ENCODE peak calls at places on chromosomes 3 and 15, in six cellular contexts. E, M, V, B, P and Y are unnamed samples.

GRCh38 chr15:63599401-63600000 is 2.3 kb downstream of the FBXL22 start:
- DNase-seq in E (no peak), B (no peak), M (peak), V (peak), P (no peak), Y (peak)

GRCh38 chr3:42216820-42217416 is 49.1 kb downstream of the CCK start:
- DNase-seq in P (no peak), V (no peak), M (no peak), E (peak), B (peak), Y (no peak)

GRCh38 chr3:142968319-142968718 is 4.8 kb upstream of the PAQR9 start:
- DNase-seq in B (no peak), P (no peak), V (no peak), M (no peak), E (no peak), Y (no peak)

GRCh38 chr3:152620395-152620794 is 214.5 kb upstream of the P2RY1 start:
- DNase-seq in M (no peak), V (no peak), P (no peak), B (no peak), E (no peak), Y (no peak)

GRCh38 chr3:186520436-186520835 is 23.7 kb downstream of the CRYGS start:
- DNase-seq in B (no peak), M (no peak), P (no peak), V (no peak), E (no peak), Y (no peak)

GRCh38 chr3:144358191-144358590 is 386.6 kb downstream of the DIPK2A start:
- DNase-seq in M (no peak), P (no peak), B (no peak), E (no peak), V (no peak), Y (no peak)

GRCh38 chr3:192063570-192063969 is 602.6 kb downstream of the PYDC2 start:
- DNase-seq in B (no peak), E (no peak), P (peak), M (no peak), V (no peak), Y (no peak)

GRCh38 chr15:100124936-100125626 is 216.7 kb downstream of the ADAMTS17 start:
- DNase-seq in B (no peak), P (no peak), M (no peak), E (no peak), V (no peak), Y (no peak)

GRCh38 chr3:69116162-69116561 is 6.2 kb downstream of the LMOD3 start:
- DNase-seq in B (no peak), V (no peak), M (no peak), E (no peak), P (no peak), Y (no peak)
- H3K27ac ChIP-seq in B (no peak), V (no peak), M (no peak), E (no peak), P (no peak), Y (no peak)

DNA sequence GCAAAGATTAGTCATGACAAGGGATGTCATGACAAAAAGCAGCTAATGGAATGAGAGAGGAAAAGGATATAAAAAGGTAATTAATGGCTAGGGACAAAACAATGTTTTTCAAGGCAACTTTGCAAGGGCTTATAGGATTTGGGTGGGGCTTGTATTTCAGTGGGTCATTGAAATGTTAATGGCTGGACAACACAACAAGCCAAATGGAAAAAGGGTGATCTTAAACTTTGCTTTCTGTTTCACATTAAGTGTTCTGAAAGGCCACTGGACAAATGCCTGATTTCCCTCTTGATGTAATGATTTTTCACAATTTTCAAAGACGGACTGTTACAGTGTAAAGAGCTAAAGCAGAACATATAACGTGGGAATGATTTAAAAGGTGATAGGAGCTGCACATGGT is 345.0 kb downstream of the TUSC7 start:
- DNase-seq in M (no peak), E (no peak), V (no peak), P (no peak), B (no peak), Y (no peak)
- TF ChIP-seq CTCF in M (no peak), E (no peak), V (no peak), P (no peak), B (no peak), Y (no peak)

GRCh38 chr3:53513556-53514190 is 19.3 kb downstream of the CACNA1D start:
- DNase-seq in V (no peak), B (no peak), M (no peak), P (no peak), E (no peak), Y (no peak)

GRCh38 chr3:53516339-53516738 is 21.9 kb downstream of the CACNA1D start:
- DNase-seq in E (no peak), V (no peak), P (no peak), B (no peak), M (no peak), Y (no peak)

GRCh38 chr3:53523346-53523745 is 28.9 kb downstream of the CACNA1D start:
- DNase-seq in B (no peak), M (no peak), V (no peak), E (no peak), P (no peak), Y (no peak)

GRCh38 chr3:53518495-53518981 is 24.1 kb downstream of the CACNA1D start:
- DNase-seq in M (peak), E (no peak), B (no peak), V (no peak), P (no peak), Y (peak)

DNA sequence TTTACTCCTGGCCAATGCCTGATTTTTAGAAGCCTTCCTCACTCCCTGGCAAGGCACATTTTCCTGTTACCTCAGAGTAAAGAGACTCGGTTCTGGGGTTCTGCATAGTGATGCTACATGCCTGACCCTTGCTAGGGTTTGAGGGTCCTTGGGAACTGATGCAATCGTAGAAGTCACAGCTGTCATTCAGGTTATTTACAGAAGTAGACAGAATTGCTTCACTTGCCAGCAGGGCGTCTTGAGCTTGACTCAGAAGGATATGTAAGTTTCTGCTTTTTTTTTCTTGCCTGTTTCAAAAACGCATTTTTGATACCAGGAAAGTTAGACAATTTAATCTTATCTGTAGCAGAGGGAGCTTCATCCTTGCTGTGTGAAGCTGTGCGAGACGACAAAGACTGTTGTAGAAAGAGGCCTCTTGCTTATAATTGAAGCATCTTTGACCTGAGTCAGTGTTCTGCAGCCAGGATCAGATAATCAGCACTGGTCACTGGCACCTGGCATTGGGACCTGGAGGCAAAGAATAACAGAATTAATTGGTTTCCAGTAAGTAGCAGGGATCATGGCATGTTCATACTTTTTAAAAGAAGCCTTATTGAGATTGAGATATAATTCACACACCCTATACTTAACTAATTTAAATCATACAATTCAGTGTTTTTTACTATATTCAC is 24.8 kb downstream of the CACNA1D start:
- DNase-seq in M (no peak), V (no peak), P (no peak), B (no peak), E (no peak), Y (peak)
- H3K27ac ChIP-seq in M (peak), V (no peak), P (no peak), B (no peak), E (no peak), Y (no peak)

GRCh38 chr15:58573270-58573669 is 141.5 kb downstream of the LIPC start:
- DNase-seq in V (no peak), M (no peak), E (no peak), B (no peak), P (no peak), Y (no peak)

GRCh38 chr15:58572521-58572920 is 140.7 kb downstream of the LIPC start:
- DNase-seq in P (no peak), E (no peak), B (no peak), M (no peak), V (no peak), Y (no peak)

GRCh38 chr15:58574612-58575011 is 142.8 kb downstream of the LIPC start:
- DNase-seq in M (no peak), B (no peak), V (no peak), P (no peak), E (no peak), Y (peak)

GRCh38 chr15:58576657-58577056 is 144.9 kb downstream of the LIPC start:
- DNase-seq in V (no peak), B (no peak), P (no peak), E (no peak), M (no peak), Y (no peak)

GRCh38 chr15:58575045-58575786 is 143.4 kb downstream of the LIPC start:
- DNase-seq in M (no peak), E (no peak), V (no peak), P (no peak), B (no peak), Y (no peak)
- TF ChIP-seq CTCF in M (no peak), E (no peak), V (no peak), P (no peak), B (no peak), Y (no peak)

GRCh38 chr15:74627766-74628165 is 12.1 kb downstream of the CLK3 start:
- DNase-seq in P (no peak), E (no peak), M (no peak), V (no peak), B (no peak), Y (no peak)
- H3K27ac ChIP-seq in P (peak), E (no peak), M (no peak), V (no peak), B (no peak), Y (no peak)

DNA sequence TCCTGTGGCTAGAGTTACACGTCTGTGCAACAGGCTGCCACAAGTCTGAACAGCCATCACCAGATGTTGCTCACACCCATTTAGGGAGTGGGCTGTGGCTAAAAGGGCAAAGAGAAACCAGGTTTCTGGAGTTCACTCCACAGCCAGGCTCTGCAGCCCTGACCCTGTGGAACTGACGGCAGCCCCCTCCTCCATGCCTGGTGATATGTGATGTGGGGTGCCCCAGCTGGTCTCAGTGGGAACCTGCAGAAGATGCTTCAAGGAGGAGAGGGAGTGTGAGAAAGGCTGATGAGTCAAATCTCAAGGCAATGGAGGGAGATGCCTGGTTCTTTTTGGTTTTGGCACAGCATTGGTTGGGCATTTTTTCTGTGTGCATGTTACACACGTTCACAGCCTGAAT is 130.6 kb downstream of the TPRA1 start:
- DNase-seq in B (no peak), V (no peak), E (no peak), P (no peak), M (no peak), Y (no peak)
- TF ChIP-seq CTCF in B (no peak), V (no peak), E (no peak), P (no peak), M (no peak), Y (no peak)

GRCh38 chr15:88638626-88639372 is at the start of gene ISG20:
- DNase-seq in V (peak), E (peak), B (peak), P (peak), M (peak), Y (peak)

GRCh38 chr15:88637841-88638625 is 783 bp upstream of the ISG20 start:
- DNase-seq in V (no peak), P (no peak), B (no peak), M (no peak), E (no peak), Y (no peak)

GRCh38 chr15:88636039-88636438 is 2.8 kb upstream of the ISG20 start:
- DNase-seq in M (no peak), V (no peak), E (peak), P (no peak), B (no peak), Y (no peak)

GRCh38 chr15:88636654-88637053 is 2.2 kb upstream of the ISG20 start:
- DNase-seq in V (no peak), E (no peak), P (no peak), M (no peak), B (no peak), Y (no peak)

DNA sequence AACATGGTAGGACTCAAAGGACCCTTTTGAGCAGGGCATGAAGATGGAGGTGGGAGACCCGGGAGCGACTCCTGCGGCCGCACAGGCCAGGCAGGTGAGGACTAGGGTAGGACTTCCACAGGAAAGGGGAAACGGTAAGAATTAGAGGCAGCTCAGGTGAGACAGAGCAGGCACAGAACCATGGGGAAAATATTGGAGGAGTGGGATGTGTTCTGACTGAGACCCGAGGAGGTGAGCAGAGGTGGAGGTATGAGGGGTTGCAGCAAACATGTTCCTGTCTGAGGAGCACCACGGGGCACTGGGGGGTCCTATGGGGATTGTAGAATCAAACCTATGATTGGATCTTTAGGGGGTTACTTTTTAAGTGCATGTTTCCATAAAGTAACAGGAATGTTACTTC is 1.4 kb upstream of the ISG20 start:
- DNase-seq in M (no peak), V (no peak), P (no peak), B (no peak), E (no peak), Y (no peak)
- H3K27ac ChIP-seq in M (peak), V (no peak), P (peak), B (peak), E (peak), Y (no peak)

GRCh38 chr15:59104602-59104911 is 389 bp upstream of the CCNB2 start:
- DNase-seq in M (no peak), V (no peak), P (no peak), B (no peak), E (no peak), Y (no peak)

GRCh38 chr15:59111267-59111666 is 6.3 kb downstream of the CCNB2 start:
- DNase-seq in B (no peak), V (no peak), M (no peak), P (no peak), E (no peak), Y (no peak)

GRCh38 chr15:59104912-59105732 is at the start of gene CCNB2:
- DNase-seq in V (peak), M (peak), B (peak), P (peak), E (peak), Y (peak)

DNA sequence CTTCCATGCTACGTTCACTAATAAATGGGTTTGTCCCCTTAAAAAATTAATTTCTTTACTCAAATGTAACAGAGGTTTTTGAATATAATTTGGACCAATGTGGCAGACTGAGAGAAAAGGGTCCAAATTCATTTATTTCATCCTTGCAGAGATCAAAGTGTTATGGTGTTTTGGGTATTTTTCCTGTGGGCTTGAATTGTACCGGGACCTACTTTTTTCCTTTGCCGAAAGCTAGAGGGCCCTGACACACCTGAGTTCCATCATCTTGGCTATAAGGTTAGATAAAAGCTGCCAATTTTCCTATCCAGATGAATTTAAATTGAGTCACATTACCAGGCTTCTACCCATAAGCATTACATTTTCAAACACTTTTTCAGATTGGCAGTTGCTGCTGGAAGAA is 893 bp downstream of the CCNB2 start:
- DNase-seq in V (no peak), E (no peak), M (no peak), B (no peak), P (no peak), Y (no peak)
- TF ChIP-seq CTCF in V (no peak), E (no peak), M (no peak), B (peak), P (peak), Y (no peak)

GRCh38 chr3:188303823-188304222 is 149.9 kb downstream of the LPP start:
- DNase-seq in M (no peak), V (no peak), B (no peak), E (no peak), P (no peak), Y (no peak)

GRCh38 chr3:188305220-188305619 is 151.3 kb downstream of the LPP start:
- DNase-seq in V (no peak), E (no peak), P (no peak), M (no peak), B (no peak), Y (no peak)

GRCh38 chr3:188303286-188303799 is 149.4 kb downstream of the LPP start:
- DNase-seq in E (no peak), B (no peak), M (no peak), V (no peak), P (no peak), Y (no peak)

GRCh38 chr3:188309437-188310269 is 155.7 kb downstream of the LPP start:
- DNase-seq in V (no peak), M (no peak), E (no peak), P (peak), B (no peak), Y (no peak)

GRCh38 chr3:188306435-188306980 is 152.6 kb downstream of the LPP start:
- DNase-seq in M (no peak), B (no peak), E (no peak), P (no peak), V (no peak), Y (no peak)
- H3K27ac ChIP-seq in M (no peak), B (no peak), E (no peak), P (no peak), V (no peak), Y (no peak)

DNA sequence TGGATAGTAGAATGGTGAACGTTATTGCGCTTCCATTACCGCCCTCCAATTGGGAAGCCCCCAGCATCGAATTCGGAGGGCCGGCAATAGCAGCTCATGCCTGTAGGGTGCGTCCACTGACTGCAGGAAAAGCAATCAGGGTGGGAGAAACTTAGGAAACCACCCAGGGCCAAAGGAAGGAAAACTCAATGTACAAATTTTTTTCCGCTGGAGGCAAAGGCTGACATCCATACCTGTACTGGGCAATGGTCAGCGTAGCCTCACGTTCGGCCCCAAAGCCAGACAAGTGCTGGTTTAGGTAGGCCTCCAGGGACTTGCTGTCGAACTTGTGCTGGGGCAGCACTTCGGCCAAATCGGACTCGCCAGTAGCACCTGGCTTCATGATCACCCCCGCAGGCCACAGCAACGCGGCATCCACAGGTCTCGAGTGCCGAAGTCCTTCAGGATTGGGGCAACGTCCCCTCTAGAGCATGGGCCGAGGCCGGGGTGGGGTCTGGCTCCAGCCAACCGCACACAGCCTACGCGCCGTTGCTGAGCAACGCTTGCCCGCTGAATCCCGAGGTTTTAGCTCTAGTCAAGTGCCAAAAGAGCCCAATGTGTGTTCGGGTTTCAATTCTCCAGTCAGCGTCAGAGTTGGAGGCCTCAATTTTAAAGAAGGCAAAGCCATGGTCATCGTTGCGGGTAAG is at the start of gene ACAD11:
- DNase-seq in E (peak), V (peak), P (peak), B (peak), M (peak), Y (peak)
- TF ChIP-seq CTCF in E (peak), V (peak), P (peak), B (peak), M (peak), Y (peak)